ENCODE peak calls at places on chromosomes 13 and 19, in ten cellular contexts. H is KG1; B is GM12864; S is AG09309; K is stimulated activated CD4-positive, alpha-beta T cell treated with anti-CD3 and anti-CD28 coated beads, Interleukin-4, amount 100 ng/mL, for 24 hours; N is NCI-H226; V is kidney; M is GM04504; A is stromal cell of bone marrow; I is NCI-H82. F is an unnamed sample.

GRCh38 chr19:746956-747355 is 4.0 kb upstream of the MISP start:
- DNase-seq in H (no peak), B (no peak), S (no peak), K (no peak), N (no peak), V (no peak), M (no peak), A (no peak), I (no peak), F (no peak)

GRCh38 chr19:593505-593904 is 3.8 kb downstream of the HCN2 start:
- DNase-seq in H (no peak), B (no peak), S (no peak), K (no peak), N (no peak), V (no peak), M (no peak), A (no peak), I (no peak), F (no peak)

GRCh38 chr19:38287604-38288003 is 16.4 kb upstream of the C19orf33 start:
- DNase-seq in H (no peak), B (no peak), S (no peak), K (no peak), N (no peak), V (no peak), M (no peak), A (no peak), I (no peak), F (no peak)

GRCh38 chr13:45623516-45624090 is 8.1 kb upstream of the ERICH6B start:
- DNase-seq in H (peak; percentile 16), B (peak; percentile 13), S (no peak), K (no peak), N (no peak), V (no peak), M (no peak), A (no peak), I (peak; percentile 61), F (no peak)

GRCh38 chr19:40726279-40726678 is 9.4 kb downstream of the ITPKC start:
- DNase-seq in H (no peak), B (no peak), S (no peak), K (no peak), N (no peak), V (no peak), M (no peak), A (no peak), I (no peak), F (no peak)

GRCh38 chr13:104477256-104477655 is 1411.0 kb upstream of the SLC10A2 start:
- DNase-seq in H (no peak), B (no peak), S (no peak), K (no peak), N (no peak), V (no peak), M (no peak), A (no peak), I (no peak), F (no peak)

GRCh38 chr13:58181111-58181510 is 549.6 kb downstream of the PCDH17 start:
- DNase-seq in H (no peak), B (no peak), S (no peak), K (no peak), N (no peak), V (no peak), M (no peak), A (no peak), I (no peak), F (no peak)

GRCh38 chr19:38250428-38250820 is 5.8 kb downstream of the PPP1R14A start:
- DNase-seq in H (no peak), B (no peak), S (no peak), K (no peak), N (no peak), V (no peak), M (no peak), A (no peak), I (no peak), F (no peak)

GRCh38 chr13:74555291-74556001 is 421.2 kb upstream of the KLF12 start:
- DNase-seq in H (no peak), B (no peak), S (no peak), K (no peak), N (no peak), V (no peak), M (no peak), A (no peak), I (peak; percentile 39), F (no peak)

F was measured in NCI-H345.